ENCODE peak calls at places on chromosome 15, in six cellular contexts. Y is heart right ventricle, Z is cardiac muscle cell, A is A549, Q is spleen, V is colonic mucosa. J is an unnamed sample. For H3K4me1, the result is how much of the 10 kb centered on the place peaks cover.

GRCh38 chr15:78624651-78625590 is 4.1 kb upstream of the CHRNA3 start:
- DNase-seq in Y (no peak), Z (no peak), A (no peak), V (no peak), Q (no peak), J (no peak)

GRCh38 chr15:92877000-92877399 is 23.1 kb upstream of the CHD2 start:
- DNase-seq in Q (no peak), V (peak), Y (no peak), A (peak), Z (no peak), J (no peak)

GRCh38 chr15:80489030-80489594 is 84.9 kb downstream of the ARNT2 start:
- DNase-seq in V (no peak), Z (peak), Q (no peak), Y (no peak), A (no peak), J (no peak)

GRCh38 chr15:51303462-51303861 is 34.9 kb downstream of the CYP19A1 start:
- DNase-seq in Q (no peak), Y (no peak), Z (no peak), V (no peak), A (no peak), J (no peak)

GRCh38 chr15:81573098-81573746 is 199.2 kb upstream of the TMC3 start:
- DNase-seq in Z (no peak), Y (no peak), A (no peak), Q (no peak), V (no peak), J (no peak)

GRCh38 chr15:48963524-48964113 is at the start of gene SHC4:
- DNase-seq in Z (peak), V (peak), Y (peak), Q (no peak), A (peak), J (no peak)

GRCh38 chr15:83210619-83211018 is 3.0 kb upstream of the HDGFL3 start:
- DNase-seq in Y (no peak), Q (no peak), V (no peak), A (no peak), Z (peak), J (no peak)

GRCh38 chr15:83018477-83018876 is 7.0 kb upstream of the C15orf40 start:
- DNase-seq in Y (no peak), Q (no peak), A (no peak), Z (no peak), V (no peak), J (peak)

GRCh38 chr15:53693729-53694533 is 65.5 kb downstream of the WDR72 start:
- DNase-seq in Y (peak), A (no peak), Q (no peak), Z (no peak), V (no peak), J (peak)

GRCh38 chr15:89090791-89091666 is 2.8 kb downstream of the ABHD2 start:
- DNase-seq in Y (peak), V (peak), Q (peak), Z (peak), A (peak), J (peak)

GRCh38 chr15:84082739-84083138 is 152.8 kb upstream of the GOLGA6L4 start:
- DNase-seq in Q (no peak), Y (no peak), Z (peak), V (no peak), A (no peak), J (no peak)

GRCh38 chr15:90493647-90494046 is 36.1 kb upstream of the CRTC3 start:
- DNase-seq in V (no peak), Q (no peak), Z (no peak), A (no peak), Y (no peak), J (no peak)

GRCh38 chr15:29538110-29538509 is 268.5 kb upstream of the NSMCE3 start:
- DNase-seq in Q (no peak), Y (no peak), A (peak), Z (peak), V (peak), J (no peak)

GRCh38 chr15:68815598-68815997 is 5.1 kb downstream of the ANP32A start:
- DNase-seq in Z (no peak), A (no peak), V (peak), Q (no peak), Y (no peak), J (no peak)

GRCh38 chr15:92159906-92160841 is 233.5 kb upstream of the ST8SIA2 start:
- DNase-seq in Q (no peak), V (no peak), Y (no peak), Z (no peak), A (no peak), J (no peak)

GRCh38 chr15:56411122-56411749 is 46.0 kb downstream of the TEX9 start:
- DNase-seq in Y (no peak), V (no peak), Z (no peak), Q (no peak), A (no peak), J (no peak)

GRCh38 chr15:68493629-68494028 is 61.7 kb upstream of the ITGA11 start:
- DNase-seq in A (no peak), Y (no peak), Q (no peak), Z (no peak), V (no peak), J (no peak)

GRCh38 chr15:56490461-56490860 is 25.5 kb upstream of the MNS1 start:
- DNase-seq in Q (no peak), Y (no peak), V (no peak), Z (no peak), A (no peak), J (no peak)

GRCh38 chr15:70098461-70099166 is 897 bp upstream of the TLE3 start:
- DNase-seq in Y (peak), Z (peak), V (peak), A (peak), Q (peak), J (peak)

GRCh38 chr15:66722757-66723540 is 20.9 kb downstream of the SMAD6 start:
- DNase-seq in V (no peak), Q (no peak), Z (no peak), A (no peak), Y (no peak), J (no peak)

GRCh38 chr15:78726870-78727551 is 84.3 kb downstream of the ADAMTS7 start:
- DNase-seq in Q (no peak), A (peak), Y (no peak), Z (no peak), V (peak), J (peak)

GRCh38 chr15:59594991-59595390 is 16.6 kb upstream of the GCNT3 start:
- DNase-seq in Y (no peak), V (no peak), Q (no peak), Z (no peak), A (no peak), J (no peak)
- H3K4me3 ChIP-seq in Y (no peak), V (no peak), Q (no peak), Z (no peak), A (no peak), J (no peak)

GRCh38 chr15:71781179-71781964 is 29.0 kb upstream of the NR2E3 start:
- DNase-seq in V (no peak), Q (no peak), A (no peak), Z (no peak), Y (no peak), J (no peak)
- H3K4me1 ChIP-seq in V (under half), Q (under half), A (under half), Z (under half), Y (under half), J (under half)

GRCh38 chr15:98955331-98955730 is 52.3 kb downstream of the PGPEP1L start:
- DNase-seq in V (peak), Y (peak), Q (peak), Z (no peak), A (no peak), J (no peak)

GRCh38 chr15:98954411-98954810 is 53.2 kb downstream of the PGPEP1L start:
- DNase-seq in Z (peak), Q (no peak), A (no peak), Y (peak), V (peak), J (peak)

GRCh38 chr15:98957655-98958054 is 49.9 kb downstream of the PGPEP1L start:
- DNase-seq in Y (no peak), Z (no peak), A (no peak), Q (no peak), V (no peak), J (no peak)

GRCh38 chr15:98956796-98957553 is 50.6 kb downstream of the PGPEP1L start:
- DNase-seq in Z (no peak), A (no peak), Q (peak), V (no peak), Y (no peak), J (no peak)

GRCh38 chr15:98955980-98956723 is 51.4 kb downstream of the PGPEP1L start:
- DNase-seq in Q (peak), V (no peak), Z (no peak), Y (no peak), A (no peak), J (no peak)
- TF ChIP-seq CTCF in Q (no peak), V (no peak), Z (no peak), Y (no peak), A (no peak), J (no peak)

DNA sequence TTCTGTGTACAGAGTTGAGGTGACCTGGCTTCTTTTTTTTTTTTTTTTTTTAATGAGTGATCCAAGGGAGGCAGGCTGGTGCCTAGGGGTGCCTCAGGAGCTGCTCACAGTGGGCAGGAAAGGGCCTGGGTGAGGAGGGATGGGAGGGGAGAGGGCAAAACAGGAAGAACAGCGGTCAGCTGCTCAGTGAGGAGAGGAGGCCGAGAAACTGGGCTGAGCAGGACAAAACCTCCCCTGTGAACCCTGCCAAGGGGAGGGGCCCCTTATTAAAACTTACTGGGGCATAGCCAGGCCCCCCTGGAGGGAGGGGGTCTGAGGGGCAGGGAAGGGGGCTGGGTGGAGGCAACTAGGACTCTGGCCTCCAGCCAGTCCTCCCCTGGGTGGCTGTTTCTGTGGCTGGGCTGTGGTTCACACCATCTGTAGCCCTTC is 3.5 kb downstream of the PLEKHO2 start:
- DNase-seq in A (no peak), Z (peak), Q (peak), V (no peak), Y (peak), J (no peak)
- H3K4me3 ChIP-seq in A (no peak), Z (no peak), Q (peak), V (peak), Y (peak), J (peak)

GRCh38 chr15:99502182-99502581 is 63.6 kb upstream of the MEF2A start:
- DNase-seq in Q (no peak), Z (no peak), V (no peak), A (no peak), Y (no peak), J (no peak)

GRCh38 chr15:99503411-99503810 is 62.4 kb upstream of the MEF2A start:
- DNase-seq in Q (no peak), V (no peak), Y (no peak), Z (no peak), A (no peak), J (no peak)

GRCh38 chr15:99504823-99505551 is 60.8 kb upstream of the MEF2A start:
- DNase-seq in Q (peak), V (no peak), Y (no peak), Z (peak), A (no peak), J (no peak)

GRCh38 chr15:99502661-99503060 is 63.1 kb upstream of the MEF2A start:
- DNase-seq in V (no peak), A (no peak), Z (no peak), Q (peak), Y (no peak), J (no peak)

DNA sequence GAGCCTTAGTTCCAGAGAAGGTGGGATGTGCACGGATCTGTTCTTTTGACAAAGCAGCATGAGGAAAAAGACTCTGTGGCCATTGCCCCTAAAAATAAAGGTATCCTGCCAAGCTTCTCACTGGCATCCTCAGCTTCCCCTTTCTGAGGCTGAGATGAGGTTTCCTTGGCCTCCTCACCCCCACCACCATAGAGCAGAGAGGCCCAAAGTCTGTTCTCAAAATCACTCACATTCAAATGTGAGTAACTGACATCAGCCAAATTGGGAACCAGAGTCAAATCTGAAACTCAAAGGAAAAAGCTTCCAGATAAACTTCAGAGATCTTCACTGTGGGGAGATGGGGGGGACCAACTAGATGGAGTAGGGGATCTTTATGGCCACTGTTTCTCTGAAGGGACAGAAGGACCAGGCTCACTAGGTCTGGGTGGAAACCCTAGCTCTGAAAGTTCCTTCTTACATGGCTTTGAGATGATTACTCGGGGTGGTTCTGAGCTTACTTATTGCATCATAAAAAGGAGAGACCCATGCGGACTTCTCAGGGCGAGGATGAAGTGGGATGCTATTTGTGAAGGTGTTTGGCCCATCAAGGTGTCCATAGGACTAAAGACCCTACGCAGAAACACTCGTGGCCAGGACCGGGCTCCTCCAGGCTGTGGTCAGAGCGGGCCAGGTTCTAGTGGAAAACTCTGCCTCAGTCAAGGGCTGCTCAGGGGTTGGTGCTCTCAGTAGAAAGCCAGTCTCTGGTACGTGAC is 61.5 kb upstream of the MEF2A start:
- DNase-seq in V (no peak), A (no peak), Y (no peak), Z (no peak), Q (no peak), J (no peak)
- H3K4me1 ChIP-seq in V (under half), A (under half), Y (under half), Z (under half), Q (half or more), J (under half)

GRCh38 chr15:77185242-77185785 is 114.4 kb upstream of the TSPAN3 start:
- DNase-seq in Z (no peak), Q (no peak), Y (no peak), A (no peak), V (no peak), J (no peak)

GRCh38 chr15:77180757-77181156 is 109.8 kb upstream of the TSPAN3 start:
- DNase-seq in V (no peak), A (no peak), Z (peak), Q (no peak), Y (no peak), J (no peak)

GRCh38 chr15:77181305-77182074 is 110.6 kb upstream of the TSPAN3 start:
- DNase-seq in Y (no peak), V (no peak), Z (no peak), A (no peak), Q (peak), J (no peak)

GRCh38 chr15:77180270-77180669 is 109.4 kb upstream of the TSPAN3 start:
- DNase-seq in A (no peak), Y (no peak), Q (no peak), V (no peak), Z (no peak), J (no peak)

DNA sequence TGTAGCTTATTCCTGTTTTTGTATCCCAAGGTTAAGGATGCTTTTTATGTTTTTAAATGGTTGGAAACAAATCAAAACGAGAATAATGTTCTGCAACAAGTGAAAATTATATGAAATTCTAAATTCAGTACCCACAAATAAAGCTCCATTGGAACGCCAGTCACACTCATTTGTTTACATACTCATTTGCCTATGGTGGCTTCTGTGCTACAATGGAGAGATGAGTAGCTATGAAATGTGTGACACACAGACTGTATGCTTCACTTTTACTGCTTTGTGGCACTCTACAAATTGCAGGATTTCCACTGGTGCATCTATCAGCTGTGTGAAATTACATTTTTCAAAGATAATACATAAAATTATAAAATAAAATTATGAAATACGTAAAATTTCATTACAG is 112.2 kb upstream of the TSPAN3 start:
- DNase-seq in Y (no peak), Z (no peak), V (no peak), A (no peak), Q (no peak), J (no peak)
- TF ChIP-seq CTCF in Y (no peak), Z (no peak), V (no peak), A (no peak), Q (no peak), J (no peak)

J was measured in lung.